ENCODE peak calls at places on chromosomes 13 and 19, in six cellular contexts. P, S, W, E, D and I are unnamed samples.

GRCh38 chr19:47495478-47496372 is 11.7 kb upstream of the KPTN start:
- ATAC-seq in D (no peak), W (no peak), P (no peak), E (no peak), S (no peak), I (no peak)

GRCh38 chr19:46979103-46979769 is 40.4 kb upstream of the NPAS1 start:
- ATAC-seq in W (no peak), P (no peak), E (no peak), D (no peak), S (no peak), I (no peak)

GRCh38 chr19:53157601-53158000 is 1.3 kb downstream of the ZNF347 start:
- ATAC-seq in E (peak), D (no peak), W (peak), P (no peak), S (no peak), I (no peak)

GRCh38 chr13:75889427-75889826 is 253.3 kb downstream of the LMO7 start:
- ATAC-seq in E (no peak), S (no peak), W (no peak), D (no peak), P (no peak), I (no peak)

GRCh38 chr19:8340341-8341096 is 2.5 kb downstream of the KANK3 start:
- ATAC-seq in W (peak), S (no peak), E (peak), P (no peak), D (peak), I (peak)

GRCh38 chr13:33817513-33817842 is 471 bp upstream of the RFC3 start:
- ATAC-seq in D (no peak), P (no peak), E (no peak), S (no peak), W (no peak), I (peak)

GRCh38 chr19:14406645-14407331 is 12.4 kb downstream of the DDX39A start:
- ATAC-seq in E (no peak), S (no peak), W (no peak), D (no peak), P (no peak), I (no peak)

GRCh38 chr19:632228-633067 is 889 bp downstream of the POLRMT start:
- ATAC-seq in P (peak), D (peak), S (peak), W (peak), E (peak), I (peak)

GRCh38 chr19:4657262-4657661 is 12.9 kb downstream of the MYDGF start:
- ATAC-seq in S (no peak), P (no peak), E (no peak), D (no peak), W (no peak), I (no peak)

GRCh38 chr13:39408512-39408911 is 194.5 kb downstream of the LHFPL6 start:
- ATAC-seq in E (no peak), D (no peak), S (no peak), P (no peak), W (no peak), I (no peak)

DNA sequence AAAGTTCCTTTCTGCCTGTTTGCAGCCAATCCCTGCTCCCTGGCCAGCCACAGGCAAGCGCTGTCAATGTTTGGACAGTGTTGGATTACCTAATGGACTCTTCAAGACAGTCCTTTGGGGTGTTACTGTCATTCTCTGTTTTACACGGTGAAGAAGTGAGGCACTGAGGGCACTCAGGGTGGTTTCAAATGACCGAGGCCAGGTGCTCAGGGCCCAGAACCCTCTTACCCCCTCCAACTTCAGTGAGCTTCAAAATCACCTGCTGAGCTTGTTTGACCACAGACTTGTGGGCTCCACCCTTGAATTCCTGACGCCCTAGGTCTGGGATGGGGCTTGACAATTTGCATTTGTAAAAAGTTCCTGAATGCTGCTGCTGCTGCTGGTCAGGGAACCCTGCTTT is 97.9 kb downstream of the GGACT start:
- ATAC-seq in D (peak), W (peak), S (no peak), P (no peak), E (no peak), I (no peak)
- H3K27ac ChIP-seq in D (peak), W (no peak), S (no peak), P (no peak), E (no peak), I (no peak)

DNA sequence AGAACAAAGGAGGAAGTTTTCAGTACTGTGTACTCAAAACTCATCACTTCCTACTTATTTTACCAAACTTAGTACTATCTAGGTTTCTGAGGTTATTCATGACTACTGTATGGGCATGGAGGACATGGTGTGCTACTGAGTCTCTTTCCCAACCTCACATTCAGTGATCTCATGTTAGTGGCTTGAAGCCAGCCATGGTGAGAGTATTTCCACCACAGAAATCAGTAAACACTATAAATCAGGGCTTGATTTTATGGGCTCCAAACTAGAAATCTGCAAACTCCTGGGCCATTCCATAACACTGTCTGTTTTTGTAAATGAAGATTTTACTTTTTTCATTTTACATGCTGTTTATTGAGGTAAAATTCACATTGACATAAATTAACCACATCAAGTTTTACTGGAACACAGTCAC is 19.7 kb downstream of the MED26 start:
- ATAC-seq in S (peak), P (no peak), W (no peak), D (peak), E (no peak), I (peak)
- TF ChIP-seq EP300 in S (no peak), P (no peak), W (no peak), D (peak), E (no peak), I (no peak)

DNA sequence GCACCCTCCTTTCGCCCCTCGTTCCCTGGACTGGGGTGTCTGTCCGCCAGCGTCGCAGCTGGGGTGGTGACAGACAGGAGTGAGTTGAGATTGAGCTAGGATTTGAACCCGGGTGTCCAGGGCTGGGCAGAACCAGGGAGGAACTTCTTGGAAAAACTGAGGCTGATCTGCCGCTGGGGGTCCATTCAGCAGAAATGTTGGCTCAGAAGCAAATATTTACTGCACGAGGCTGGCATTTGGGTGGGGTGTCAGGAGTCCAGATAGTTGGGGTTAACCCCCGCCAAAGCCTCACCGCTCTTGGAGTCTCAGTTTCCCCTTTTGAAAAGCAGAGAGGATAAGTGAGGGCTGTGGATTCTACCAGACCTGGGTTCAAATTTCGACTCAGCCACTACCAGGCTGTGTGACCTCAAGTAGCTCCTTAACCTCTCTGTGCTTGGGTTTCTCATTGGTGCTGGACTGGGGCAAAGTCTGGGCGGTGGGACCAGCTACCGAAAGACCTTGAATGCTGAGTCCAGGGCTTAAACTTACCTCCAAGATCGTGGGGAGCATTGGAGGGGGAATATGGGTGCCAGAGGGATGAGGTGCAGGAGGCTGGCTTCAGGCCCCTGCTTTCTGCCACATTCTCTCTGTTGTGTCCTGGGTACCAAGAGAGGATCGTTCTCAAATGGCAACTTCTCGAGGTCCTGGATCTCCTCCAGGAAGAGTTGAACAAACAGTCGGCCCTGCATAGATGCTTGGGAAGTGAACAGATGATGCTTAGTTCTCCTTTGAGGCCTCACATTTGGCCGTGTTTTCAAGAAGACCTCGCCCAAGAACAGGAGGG is 21.1 kb downstream of the MAST3 start:
- ATAC-seq in W (no peak), S (no peak), D (no peak), P (no peak), E (no peak), I (no peak)
- H3K27ac ChIP-seq in W (peak), S (peak), D (peak), P (peak), E (peak), I (peak)

GRCh38 chr19:35301961-35302360 is 10.0 kb downstream of the MAG start:
- ATAC-seq in D (no peak), S (no peak), E (no peak), P (no peak), W (no peak), I (no peak)
- TF ChIP-seq EP300 in D (no peak), S (no peak), E (no peak), P (no peak), W (no peak), I (no peak)

DNA sequence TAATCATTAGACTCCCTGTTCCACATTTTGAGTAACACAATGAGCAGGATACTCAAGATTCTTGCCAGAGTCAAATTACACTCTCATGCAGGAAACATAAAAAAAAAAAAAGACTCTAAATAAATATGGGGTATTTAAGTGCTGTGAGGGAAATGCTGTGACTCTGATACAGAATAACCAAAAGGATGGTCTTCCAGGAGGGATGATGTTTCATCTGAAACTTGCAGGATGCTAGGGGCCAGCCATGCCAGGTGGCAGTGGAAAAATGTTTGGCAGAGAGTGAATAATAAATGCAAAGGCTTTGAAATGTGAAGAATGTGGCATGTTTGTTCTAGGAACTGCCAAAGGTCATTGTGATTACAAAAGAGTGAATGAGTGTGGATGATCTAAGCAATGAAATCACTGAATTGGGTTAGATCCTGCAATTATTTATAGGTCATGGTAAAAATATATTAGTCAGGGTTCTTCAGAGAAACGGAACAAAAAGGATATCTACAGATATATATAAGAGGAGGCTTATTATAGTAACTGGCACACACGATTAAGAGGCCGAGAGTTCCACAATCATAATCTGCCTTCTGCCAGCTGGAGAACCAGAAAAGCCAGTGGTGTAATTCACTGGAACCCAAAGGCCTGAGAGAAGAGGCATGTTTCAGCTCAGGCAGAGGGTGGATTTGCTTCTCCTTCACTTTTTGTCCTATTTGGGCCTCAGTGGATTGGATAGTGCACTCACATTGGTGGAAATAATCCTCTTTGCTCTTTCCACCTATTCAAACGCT is 1832.8 kb upstream of the MIR17HG start:
- ATAC-seq in P (peak), W (peak), S (no peak), D (peak), E (no peak), I (no peak)
- H3K27ac ChIP-seq in P (peak), W (no peak), S (no peak), D (peak), E (no peak), I (no peak)